ENCODE peak calls at places on chromosomes 3 and 15, in seven cellular contexts. One of them, this sample, is unnamed.

GRCh38 chr15:98000249-98001203 is 40.0 kb downstream of the ARRDC4 start:
- DNase-seq in ACHN: peak
- DNase-seq in activated CD4-positive, alpha-beta T cell treated with anti-CD3 and anti-CD28 coated beads for 1 hour: no peak
- DNase-seq in stimulated activated CD8-positive, alpha-beta memory T cell treated with anti-CD3 and anti-CD28 coated beads, Interleukin-7, amount 100 ng/mL, for 48 hours: no peak
- DNase-seq in activated CD8-positive, alpha-beta memory T cell treated with anti-CD3 and anti-CD28 coated beads for 48 hours: no peak
- DNase-seq in Calu3: peak
- DNase-seq in T-helper 1 cell: no peak
- DNase-seq in this sample: no peak

GRCh38 chr15:27234593-27234992 is 263.6 kb downstream of the GABRG3 start:
- DNase-seq in ACHN: no peak
- DNase-seq in activated CD4-positive, alpha-beta T cell treated with anti-CD3 and anti-CD28 coated beads for 1 hour: no peak
- DNase-seq in stimulated activated CD8-positive, alpha-beta memory T cell treated with anti-CD3 and anti-CD28 coated beads, Interleukin-7, amount 100 ng/mL, for 48 hours: no peak
- DNase-seq in activated CD8-positive, alpha-beta memory T cell treated with anti-CD3 and anti-CD28 coated beads for 48 hours: no peak
- DNase-seq in Calu3: no peak
- DNase-seq in T-helper 1 cell: no peak
- DNase-seq in this sample: no peak

GRCh38 chr3:172323894-172324590 is 124.2 kb downstream of the GHSR start:
- DNase-seq in ACHN: no peak
- DNase-seq in activated CD4-positive, alpha-beta T cell treated with anti-CD3 and anti-CD28 coated beads for 1 hour: no peak
- DNase-seq in stimulated activated CD8-positive, alpha-beta memory T cell treated with anti-CD3 and anti-CD28 coated beads, Interleukin-7, amount 100 ng/mL, for 48 hours: no peak
- DNase-seq in activated CD8-positive, alpha-beta memory T cell treated with anti-CD3 and anti-CD28 coated beads for 48 hours: no peak
- DNase-seq in Calu3: no peak
- DNase-seq in T-helper 1 cell: no peak
- DNase-seq in this sample: no peak

GRCh38 chr15:55387027-55387426 is 21.1 kb downstream of the CCPG1 start:
- DNase-seq in ACHN: no peak
- DNase-seq in activated CD4-positive, alpha-beta T cell treated with anti-CD3 and anti-CD28 coated beads for 1 hour: no peak
- DNase-seq in stimulated activated CD8-positive, alpha-beta memory T cell treated with anti-CD3 and anti-CD28 coated beads, Interleukin-7, amount 100 ng/mL, for 48 hours: no peak
- DNase-seq in activated CD8-positive, alpha-beta memory T cell treated with anti-CD3 and anti-CD28 coated beads for 48 hours: no peak
- DNase-seq in Calu3: no peak
- DNase-seq in T-helper 1 cell: no peak
- DNase-seq in this sample: no peak

GRCh38 chr3:195458188-195458800 is 15.5 kb upstream of the ACAP2 start:
- DNase-seq in ACHN: no peak
- DNase-seq in activated CD4-positive, alpha-beta T cell treated with anti-CD3 and anti-CD28 coated beads for 1 hour: no peak
- DNase-seq in stimulated activated CD8-positive, alpha-beta memory T cell treated with anti-CD3 and anti-CD28 coated beads, Interleukin-7, amount 100 ng/mL, for 48 hours: no peak
- DNase-seq in activated CD8-positive, alpha-beta memory T cell treated with anti-CD3 and anti-CD28 coated beads for 48 hours: no peak
- DNase-seq in Calu3: no peak
- DNase-seq in T-helper 1 cell: peak
- DNase-seq in this sample: no peak

GRCh38 chr3:58047806-58048205 is 39.6 kb downstream of the FLNB start:
- DNase-seq in ACHN: peak
- DNase-seq in activated CD4-positive, alpha-beta T cell treated with anti-CD3 and anti-CD28 coated beads for 1 hour: no peak
- DNase-seq in stimulated activated CD8-positive, alpha-beta memory T cell treated with anti-CD3 and anti-CD28 coated beads, Interleukin-7, amount 100 ng/mL, for 48 hours: no peak
- DNase-seq in activated CD8-positive, alpha-beta memory T cell treated with anti-CD3 and anti-CD28 coated beads for 48 hours: no peak
- DNase-seq in Calu3: no peak
- DNase-seq in T-helper 1 cell: no peak
- DNase-seq in this sample: no peak

GRCh38 chr3:155704041-155704440 is 40.8 kb downstream of the PLCH1 start:
- DNase-seq in ACHN: no peak
- DNase-seq in activated CD4-positive, alpha-beta T cell treated with anti-CD3 and anti-CD28 coated beads for 1 hour: no peak
- DNase-seq in stimulated activated CD8-positive, alpha-beta memory T cell treated with anti-CD3 and anti-CD28 coated beads, Interleukin-7, amount 100 ng/mL, for 48 hours: no peak
- DNase-seq in activated CD8-positive, alpha-beta memory T cell treated with anti-CD3 and anti-CD28 coated beads for 48 hours: no peak
- DNase-seq in Calu3: no peak
- DNase-seq in T-helper 1 cell: no peak
- DNase-seq in this sample: no peak

GRCh38 chr15:65812467-65812866 is 20.4 kb upstream of the DENND4A start:
- DNase-seq in ACHN: no peak
- DNase-seq in activated CD4-positive, alpha-beta T cell treated with anti-CD3 and anti-CD28 coated beads for 1 hour: no peak
- DNase-seq in stimulated activated CD8-positive, alpha-beta memory T cell treated with anti-CD3 and anti-CD28 coated beads, Interleukin-7, amount 100 ng/mL, for 48 hours: no peak
- DNase-seq in activated CD8-positive, alpha-beta memory T cell treated with anti-CD3 and anti-CD28 coated beads for 48 hours: no peak
- DNase-seq in Calu3: no peak
- DNase-seq in T-helper 1 cell: no peak
- DNase-seq in this sample: no peak

GRCh38 chr3:100993309-100993708 is at the start of gene ABI3BP:
- DNase-seq in ACHN: peak
- DNase-seq in activated CD4-positive, alpha-beta T cell treated with anti-CD3 and anti-CD28 coated beads for 1 hour: no peak
- DNase-seq in stimulated activated CD8-positive, alpha-beta memory T cell treated with anti-CD3 and anti-CD28 coated beads, Interleukin-7, amount 100 ng/mL, for 48 hours: no peak
- DNase-seq in activated CD8-positive, alpha-beta memory T cell treated with anti-CD3 and anti-CD28 coated beads for 48 hours: no peak
- DNase-seq in Calu3: peak
- DNase-seq in T-helper 1 cell: no peak
- DNase-seq in this sample: no peak

GRCh38 chr3:143295201-143296080 is 175.9 kb downstream of the CHST2 start:
- DNase-seq in ACHN: no peak
- DNase-seq in activated CD4-positive, alpha-beta T cell treated with anti-CD3 and anti-CD28 coated beads for 1 hour: no peak
- DNase-seq in stimulated activated CD8-positive, alpha-beta memory T cell treated with anti-CD3 and anti-CD28 coated beads, Interleukin-7, amount 100 ng/mL, for 48 hours: no peak
- DNase-seq in activated CD8-positive, alpha-beta memory T cell treated with anti-CD3 and anti-CD28 coated beads for 48 hours: no peak
- DNase-seq in Calu3: no peak
- DNase-seq in T-helper 1 cell: peak
- DNase-seq in this sample: no peak

GRCh38 chr3:123294296-123294938 is 92.7 kb downstream of the SEC22A start:
- DNase-seq in ACHN: no peak
- DNase-seq in activated CD4-positive, alpha-beta T cell treated with anti-CD3 and anti-CD28 coated beads for 1 hour: no peak
- DNase-seq in stimulated activated CD8-positive, alpha-beta memory T cell treated with anti-CD3 and anti-CD28 coated beads, Interleukin-7, amount 100 ng/mL, for 48 hours: no peak
- DNase-seq in activated CD8-positive, alpha-beta memory T cell treated with anti-CD3 and anti-CD28 coated beads for 48 hours: no peak
- DNase-seq in Calu3: no peak
- DNase-seq in T-helper 1 cell: no peak
- DNase-seq in this sample: no peak

GRCh38 chr15:62879770-62880169 is 162.8 kb upstream of the TPM1 start:
- DNase-seq in ACHN: no peak
- DNase-seq in activated CD4-positive, alpha-beta T cell treated with anti-CD3 and anti-CD28 coated beads for 1 hour: no peak
- DNase-seq in stimulated activated CD8-positive, alpha-beta memory T cell treated with anti-CD3 and anti-CD28 coated beads, Interleukin-7, amount 100 ng/mL, for 48 hours: no peak
- DNase-seq in activated CD8-positive, alpha-beta memory T cell treated with anti-CD3 and anti-CD28 coated beads for 48 hours: no peak
- DNase-seq in Calu3: no peak
- DNase-seq in T-helper 1 cell: no peak
- DNase-seq in this sample: no peak

GRCh38 chr3:46565607-46566039 is 479 bp downstream of the LRRC2 start:
- DNase-seq in ACHN: no peak
- DNase-seq in activated CD4-positive, alpha-beta T cell treated with anti-CD3 and anti-CD28 coated beads for 1 hour: no peak
- DNase-seq in stimulated activated CD8-positive, alpha-beta memory T cell treated with anti-CD3 and anti-CD28 coated beads, Interleukin-7, amount 100 ng/mL, for 48 hours: no peak
- DNase-seq in activated CD8-positive, alpha-beta memory T cell treated with anti-CD3 and anti-CD28 coated beads for 48 hours: no peak
- DNase-seq in Calu3: no peak
- DNase-seq in T-helper 1 cell: no peak
- DNase-seq in this sample: no peak

GRCh38 chr3:38016410-38016809 is 13.0 kb downstream of the PLCD1 start:
- DNase-seq in ACHN: no peak
- DNase-seq in activated CD4-positive, alpha-beta T cell treated with anti-CD3 and anti-CD28 coated beads for 1 hour: no peak
- DNase-seq in stimulated activated CD8-positive, alpha-beta memory T cell treated with anti-CD3 and anti-CD28 coated beads, Interleukin-7, amount 100 ng/mL, for 48 hours: no peak
- DNase-seq in activated CD8-positive, alpha-beta memory T cell treated with anti-CD3 and anti-CD28 coated beads for 48 hours: no peak
- DNase-seq in Calu3: no peak
- DNase-seq in T-helper 1 cell: no peak
- DNase-seq in this sample: no peak

GRCh38 chr3:177610677-177611654 is 413.7 kb upstream of the TBL1XR1 start:
- DNase-seq in ACHN: no peak
- DNase-seq in activated CD4-positive, alpha-beta T cell treated with anti-CD3 and anti-CD28 coated beads for 1 hour: no peak
- DNase-seq in stimulated activated CD8-positive, alpha-beta memory T cell treated with anti-CD3 and anti-CD28 coated beads, Interleukin-7, amount 100 ng/mL, for 48 hours: no peak
- DNase-seq in activated CD8-positive, alpha-beta memory T cell treated with anti-CD3 and anti-CD28 coated beads for 48 hours: no peak
- DNase-seq in Calu3: peak
- DNase-seq in T-helper 1 cell: no peak
- DNase-seq in this sample: no peak

GRCh38 chr3:171013822-171014748 is 12.4 kb downstream of the SLC2A2 start:
- DNase-seq in ACHN: no peak
- DNase-seq in activated CD4-positive, alpha-beta T cell treated with anti-CD3 and anti-CD28 coated beads for 1 hour: no peak
- DNase-seq in stimulated activated CD8-positive, alpha-beta memory T cell treated with anti-CD3 and anti-CD28 coated beads, Interleukin-7, amount 100 ng/mL, for 48 hours: no peak
- DNase-seq in activated CD8-positive, alpha-beta memory T cell treated with anti-CD3 and anti-CD28 coated beads for 48 hours: no peak
- DNase-seq in Calu3: no peak
- DNase-seq in T-helper 1 cell: no peak
- DNase-seq in this sample: no peak

GRCh38 chr3:129419476-129419875 is 9.0 kb downstream of the EFCAB12 start:
- DNase-seq in ACHN: no peak
- DNase-seq in activated CD4-positive, alpha-beta T cell treated with anti-CD3 and anti-CD28 coated beads for 1 hour: no peak
- DNase-seq in stimulated activated CD8-positive, alpha-beta memory T cell treated with anti-CD3 and anti-CD28 coated beads, Interleukin-7, amount 100 ng/mL, for 48 hours: no peak
- DNase-seq in activated CD8-positive, alpha-beta memory T cell treated with anti-CD3 and anti-CD28 coated beads for 48 hours: no peak
- DNase-seq in Calu3: no peak
- DNase-seq in T-helper 1 cell: no peak
- DNase-seq in this sample: no peak

GRCh38 chr15:59999064-59999377 is 5.1 kb upstream of the FOXB1 start:
- DNase-seq in ACHN: no peak
- DNase-seq in activated CD4-positive, alpha-beta T cell treated with anti-CD3 and anti-CD28 coated beads for 1 hour: no peak
- DNase-seq in stimulated activated CD8-positive, alpha-beta memory T cell treated with anti-CD3 and anti-CD28 coated beads, Interleukin-7, amount 100 ng/mL, for 48 hours: no peak
- DNase-seq in activated CD8-positive, alpha-beta memory T cell treated with anti-CD3 and anti-CD28 coated beads for 48 hours: no peak
- DNase-seq in Calu3: no peak
- DNase-seq in T-helper 1 cell: no peak
- DNase-seq in this sample: no peak

GRCh38 chr15:92130244-92130643 is 263.4 kb upstream of the ST8SIA2 start:
- DNase-seq in ACHN: no peak
- DNase-seq in activated CD4-positive, alpha-beta T cell treated with anti-CD3 and anti-CD28 coated beads for 1 hour: no peak
- DNase-seq in stimulated activated CD8-positive, alpha-beta memory T cell treated with anti-CD3 and anti-CD28 coated beads, Interleukin-7, amount 100 ng/mL, for 48 hours: no peak
- DNase-seq in activated CD8-positive, alpha-beta memory T cell treated with anti-CD3 and anti-CD28 coated beads for 48 hours: no peak
- DNase-seq in Calu3: no peak
- DNase-seq in T-helper 1 cell: no peak
- DNase-seq in this sample: no peak

GRCh38 chr15:49606594-49606993 is 14.0 kb downstream of the FAM227B start:
- DNase-seq in ACHN: no peak
- DNase-seq in activated CD4-positive, alpha-beta T cell treated with anti-CD3 and anti-CD28 coated beads for 1 hour: no peak
- DNase-seq in stimulated activated CD8-positive, alpha-beta memory T cell treated with anti-CD3 and anti-CD28 coated beads, Interleukin-7, amount 100 ng/mL, for 48 hours: no peak
- DNase-seq in activated CD8-positive, alpha-beta memory T cell treated with anti-CD3 and anti-CD28 coated beads for 48 hours: no peak
- DNase-seq in Calu3: no peak
- DNase-seq in T-helper 1 cell: no peak
- DNase-seq in this sample: no peak

GRCh38 chr3:25385807-25386512 is 42.1 kb upstream of the RARB start:
- DNase-seq in ACHN: no peak
- DNase-seq in activated CD4-positive, alpha-beta T cell treated with anti-CD3 and anti-CD28 coated beads for 1 hour: no peak
- DNase-seq in stimulated activated CD8-positive, alpha-beta memory T cell treated with anti-CD3 and anti-CD28 coated beads, Interleukin-7, amount 100 ng/mL, for 48 hours: no peak
- DNase-seq in activated CD8-positive, alpha-beta memory T cell treated with anti-CD3 and anti-CD28 coated beads for 48 hours: no peak
- DNase-seq in Calu3: no peak
- DNase-seq in T-helper 1 cell: no peak
- DNase-seq in this sample: no peak

GRCh38 chr3:121295453-121295852 is 250.3 kb downstream of the POLQ start:
- DNase-seq in ACHN: no peak
- DNase-seq in activated CD4-positive, alpha-beta T cell treated with anti-CD3 and anti-CD28 coated beads for 1 hour: no peak
- DNase-seq in stimulated activated CD8-positive, alpha-beta memory T cell treated with anti-CD3 and anti-CD28 coated beads, Interleukin-7, amount 100 ng/mL, for 48 hours: no peak
- DNase-seq in activated CD8-positive, alpha-beta memory T cell treated with anti-CD3 and anti-CD28 coated beads for 48 hours: no peak
- DNase-seq in Calu3: no peak
- DNase-seq in T-helper 1 cell: no peak
- DNase-seq in this sample: no peak

GRCh38 chr3:151775314-151776258 is 38.3 kb upstream of the AADAC start:
- DNase-seq in ACHN: no peak
- DNase-seq in activated CD4-positive, alpha-beta T cell treated with anti-CD3 and anti-CD28 coated beads for 1 hour: no peak
- DNase-seq in stimulated activated CD8-positive, alpha-beta memory T cell treated with anti-CD3 and anti-CD28 coated beads, Interleukin-7, amount 100 ng/mL, for 48 hours: no peak
- DNase-seq in activated CD8-positive, alpha-beta memory T cell treated with anti-CD3 and anti-CD28 coated beads for 48 hours: no peak
- DNase-seq in Calu3: no peak
- DNase-seq in T-helper 1 cell: no peak
- DNase-seq in this sample: no peak

GRCh38 chr3:187533797-187534196 is 136.4 kb downstream of the SST start:
- DNase-seq in ACHN: no peak
- DNase-seq in activated CD4-positive, alpha-beta T cell treated with anti-CD3 and anti-CD28 coated beads for 1 hour: no peak
- DNase-seq in stimulated activated CD8-positive, alpha-beta memory T cell treated with anti-CD3 and anti-CD28 coated beads, Interleukin-7, amount 100 ng/mL, for 48 hours: no peak
- DNase-seq in activated CD8-positive, alpha-beta memory T cell treated with anti-CD3 and anti-CD28 coated beads for 48 hours: no peak
- DNase-seq in Calu3: no peak
- DNase-seq in T-helper 1 cell: no peak
- DNase-seq in this sample: no peak

GRCh38 chr3:15646924-15647511 is 45.5 kb downstream of the BTD start:
- DNase-seq in ACHN: peak
- DNase-seq in activated CD4-positive, alpha-beta T cell treated with anti-CD3 and anti-CD28 coated beads for 1 hour: no peak
- DNase-seq in stimulated activated CD8-positive, alpha-beta memory T cell treated with anti-CD3 and anti-CD28 coated beads, Interleukin-7, amount 100 ng/mL, for 48 hours: no peak
- DNase-seq in activated CD8-positive, alpha-beta memory T cell treated with anti-CD3 and anti-CD28 coated beads for 48 hours: no peak
- DNase-seq in Calu3: no peak
- DNase-seq in T-helper 1 cell: no peak
- DNase-seq in this sample: no peak

GRCh38 chr15:101014276-101014675 is 95.1 kb downstream of the LRRK1 start:
- DNase-seq in ACHN: no peak
- DNase-seq in activated CD4-positive, alpha-beta T cell treated with anti-CD3 and anti-CD28 coated beads for 1 hour: no peak
- DNase-seq in stimulated activated CD8-positive, alpha-beta memory T cell treated with anti-CD3 and anti-CD28 coated beads, Interleukin-7, amount 100 ng/mL, for 48 hours: no peak
- DNase-seq in activated CD8-positive, alpha-beta memory T cell treated with anti-CD3 and anti-CD28 coated beads for 48 hours: no peak
- DNase-seq in Calu3: no peak
- DNase-seq in T-helper 1 cell: no peak
- DNase-seq in this sample: no peak

GRCh38 chr3:50122661-50123391 is 32.3 kb upstream of the SEMA3F start:
- DNase-seq in ACHN: no peak
- DNase-seq in activated CD4-positive, alpha-beta T cell treated with anti-CD3 and anti-CD28 coated beads for 1 hour: no peak
- DNase-seq in stimulated activated CD8-positive, alpha-beta memory T cell treated with anti-CD3 and anti-CD28 coated beads, Interleukin-7, amount 100 ng/mL, for 48 hours: no peak
- DNase-seq in activated CD8-positive, alpha-beta memory T cell treated with anti-CD3 and anti-CD28 coated beads for 48 hours: no peak
- DNase-seq in Calu3: no peak
- DNase-seq in T-helper 1 cell: no peak
- DNase-seq in this sample: no peak